ENCODE peak calls at places on chromosomes 6 and 20, in nine cellular contexts. J is lower leg skin, T is foreskin fibroblast, A is fibroblast of lung, P is colonic mucosa, D is coronary artery, V is stomach, Z is psoas muscle, C is BJ. X is an unnamed sample.

GRCh38 chr6:67219336-67219735 is 1415.7 kb upstream of the ADGRB3 start:
- DNase-seq in J (no peak), T (peak), A (no peak), P (no peak), D (no peak), V (no peak), Z (no peak), C (no peak), X (no peak)

GRCh38 chr6:163395786-163396185 is 18.7 kb upstream of the QKI start:
- DNase-seq in J (no peak), T (no peak), A (no peak), P (no peak), D (no peak), V (no peak), Z (no peak), C (no peak), X (no peak)

GRCh38 chr20:311603-312002 is 13.7 kb upstream of the SOX12 start:
- DNase-seq in J (no peak), T (no peak), A (no peak), P (no peak), D (no peak), V (no peak), Z (no peak), C (no peak), X (no peak)

GRCh38 chr6:11497881-11498280 is 39.7 kb upstream of the TMEM170B start:
- DNase-seq in J (no peak), T (peak), A (no peak), P (no peak), D (no peak), V (no peak), Z (no peak), C (no peak), X (no peak)

GRCh38 chr6:166958926-166959861 is 2.8 kb upstream of the RNASET2 start:
- DNase-seq in J (peak), T (no peak), A (no peak), P (peak), D (no peak), V (no peak), Z (no peak), C (no peak), X (no peak)

GRCh38 chr6:52407467-52407866 is 12.7 kb upstream of the EFHC1 start:
- DNase-seq in J (no peak), T (peak), A (peak), P (no peak), D (no peak), V (no peak), Z (no peak), C (no peak), X (no peak)

GRCh38 chr6:33978593-33979150 is 167.2 kb downstream of the GRM4 start:
- DNase-seq in J (no peak), T (no peak), A (no peak), P (peak), D (peak), V (no peak), Z (no peak), C (no peak), X (peak)

GRCh38 chr6:158793432-158793831 is 25.7 kb downstream of the EZR start:
- DNase-seq in J (no peak), T (peak), A (peak), P (no peak), D (no peak), V (peak), Z (no peak), C (no peak), X (no peak)

GRCh38 chr6:87543836-87544735 is 45.7 kb downstream of the RARS2 start:
- DNase-seq in J (no peak), T (no peak), A (no peak), P (no peak), D (no peak), V (no peak), Z (no peak), C (no peak), X (no peak)

GRCh38 chr6:40532349-40533028 is 54.7 kb downstream of the LRFN2 start:
- DNase-seq in J (no peak), T (no peak), A (no peak), P (no peak), D (no peak), V (no peak), Z (no peak), C (no peak), X (no peak)

DNA sequence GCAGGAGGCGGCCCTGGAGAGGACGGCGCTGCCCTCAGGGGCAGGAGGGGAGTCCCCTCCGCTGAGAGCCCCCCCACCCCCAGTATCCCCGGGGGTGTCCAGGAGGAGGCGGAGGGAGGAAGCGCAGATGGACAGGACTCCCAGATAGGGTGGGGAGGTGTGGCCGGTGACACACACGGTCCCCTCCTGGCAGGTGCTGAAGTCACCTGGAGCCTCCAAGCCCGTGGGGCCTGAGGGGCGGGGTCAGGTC is 1.4 kb downstream of the STMN3 start:
- DNase-seq in J (no peak), T (no peak), A (no peak), P (no peak), D (no peak), V (no peak), Z (no peak), C (no peak), X (no peak)
- H3K4me3 ChIP-seq in J (no peak), T (peak), A (peak), P (peak), D (peak), V (peak), Z (peak), C (peak), X (peak)

DNA sequence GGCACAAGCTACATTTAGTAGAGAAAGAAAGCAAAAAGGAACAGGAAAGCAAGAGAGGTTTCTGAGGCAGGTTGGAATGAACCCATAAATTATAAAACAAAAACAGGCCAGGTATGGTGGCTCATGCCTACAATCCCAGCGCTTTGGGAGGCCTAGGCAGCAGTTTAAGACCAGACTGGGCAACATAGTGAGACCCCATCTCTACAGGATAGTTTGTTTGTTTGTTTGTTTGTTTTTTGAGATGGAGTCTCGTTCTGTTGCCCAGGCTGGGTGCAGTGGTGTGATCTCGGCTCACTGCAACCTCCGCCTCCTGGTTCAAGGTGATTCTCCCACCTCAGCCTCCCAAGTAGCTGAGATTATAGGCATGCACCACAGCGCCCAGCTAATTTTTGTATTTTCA is 49.0 kb downstream of the AFG1L start:
- DNase-seq in J (no peak), T (no peak), A (no peak), P (no peak), D (no peak), V (no peak), Z (no peak), C (no peak), X (no peak)
- TF ChIP-seq CTCF in J (no peak), T (no peak), A (no peak), P (no peak), D (no peak), V (no peak), Z (no peak), C (no peak), X (no peak)

DNA sequence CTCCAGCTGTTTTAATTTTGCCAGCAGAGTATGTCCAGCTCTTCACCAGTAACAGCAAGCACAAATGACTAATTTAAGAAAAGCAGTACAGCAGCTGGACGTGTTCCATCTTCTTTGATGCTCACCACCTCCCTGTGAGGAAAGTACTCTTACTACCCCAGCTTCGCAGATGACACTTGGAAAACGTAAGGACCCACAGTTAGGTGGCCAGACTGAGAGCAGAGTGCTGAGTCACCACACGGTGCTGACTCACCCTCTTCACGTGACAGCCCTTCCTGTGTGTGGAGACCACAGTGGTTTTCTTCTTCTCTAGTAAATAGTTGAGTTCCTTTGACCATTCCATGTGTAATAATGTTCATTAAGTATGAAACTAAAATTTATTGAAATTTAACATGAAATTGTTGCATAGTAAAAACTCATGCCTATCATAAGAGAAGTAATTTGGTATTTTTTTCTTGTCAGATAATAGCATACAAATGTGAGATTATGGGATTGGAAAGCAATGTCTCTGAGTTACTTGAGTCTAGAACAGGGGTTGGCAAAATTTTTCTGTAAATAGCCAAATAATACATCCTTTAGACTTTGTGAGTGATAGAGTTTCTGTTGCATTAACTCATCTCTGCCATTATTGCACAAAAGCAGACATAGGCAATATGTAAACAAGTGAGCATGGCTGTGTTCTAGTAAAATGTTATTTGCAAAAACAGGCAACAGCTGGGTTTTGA is 76.6 kb downstream of the SLX4IP start:
- DNase-seq in J (peak), T (peak), A (peak), P (peak), D (peak), V (peak), Z (peak), C (peak), X (peak)
- H3K4me3 ChIP-seq in J (no peak), T (peak), A (no peak), P (no peak), D (peak), V (no peak), Z (peak), C (no peak), X (no peak)

GRCh38 chr6:137371634-137372016 is 122.6 kb downstream of the OLIG3 start:
- DNase-seq in J (no peak), T (no peak), A (no peak), P (no peak), D (no peak), V (no peak), Z (no peak), C (no peak), X (no peak)
- TF ChIP-seq CTCF in J (no peak), T (no peak), A (no peak), P (no peak), D (no peak), V (no peak), Z (no peak), C (no peak), X (no peak)